ENCODE peak calls at places on chromosomes 16 and 17, in five cellular contexts. One of them, this sample, is unnamed.

GRCh38 chr16:88911148-88911945 is 44.9 kb upstream of the PABPN1L start:
- ATAC-seq in CD4-positive, alpha-beta T cell: no peak
- ATAC-seq in WTC11: no peak
- ATAC-seq in activated naive CD4-positive, alpha-beta T cell treated with anti-CD3 and anti-CD28 coated beads, Interleukin-2, amount 50 U/mL, for 72 hours: no peak
- ATAC-seq in Right ventricle myocardium superior: no peak
- ATAC-seq in this sample: no peak

GRCh38 chr16:80507538-80507937 is 33.3 kb upstream of the DYNLRB2 start:
- ATAC-seq in WTC11: no peak
- ATAC-seq in activated naive CD4-positive, alpha-beta T cell treated with anti-CD3 and anti-CD28 coated beads, Interleukin-2, amount 50 U/mL, for 72 hours: no peak
- ATAC-seq in CD4-positive, alpha-beta T cell: no peak
- ATAC-seq in Right ventricle myocardium superior: peak; percentile 64
- ATAC-seq in this sample: no peak

GRCh38 chr17:63564562-63564961 is 14.3 kb downstream of the DCAF7 start:
- ATAC-seq in CD4-positive, alpha-beta T cell: no peak
- ATAC-seq in activated naive CD4-positive, alpha-beta T cell treated with anti-CD3 and anti-CD28 coated beads, Interleukin-2, amount 50 U/mL, for 72 hours: no peak
- ATAC-seq in WTC11: peak; percentile 81
- ATAC-seq in Right ventricle myocardium superior: no peak
- ATAC-seq in this sample: no peak

GRCh38 chr17:28773736-28774135 is 29.9 kb downstream of the TRAF4 start:
- ATAC-seq in activated naive CD4-positive, alpha-beta T cell treated with anti-CD3 and anti-CD28 coated beads, Interleukin-2, amount 50 U/mL, for 72 hours: peak; percentile 20
- ATAC-seq in WTC11: no peak
- ATAC-seq in CD4-positive, alpha-beta T cell: no peak
- ATAC-seq in Right ventricle myocardium superior: no peak
- ATAC-seq in this sample: peak; percentile 93

GRCh38 chr16:86074651-86075487 is 175.9 kb downstream of the IRF8 start:
- ATAC-seq in activated naive CD4-positive, alpha-beta T cell treated with anti-CD3 and anti-CD28 coated beads, Interleukin-2, amount 50 U/mL, for 72 hours: no peak
- ATAC-seq in Right ventricle myocardium superior: no peak
- ATAC-seq in CD4-positive, alpha-beta T cell: no peak
- ATAC-seq in WTC11: no peak
- ATAC-seq in this sample: no peak

GRCh38 chr17:82952019-82952418 is 112.2 kb upstream of the ZNF750 start:
- ATAC-seq in activated naive CD4-positive, alpha-beta T cell treated with anti-CD3 and anti-CD28 coated beads, Interleukin-2, amount 50 U/mL, for 72 hours: no peak
- ATAC-seq in Right ventricle myocardium superior: no peak
- ATAC-seq in CD4-positive, alpha-beta T cell: no peak
- ATAC-seq in WTC11: no peak
- ATAC-seq in this sample: no peak

GRCh38 chr17:48499248-48499647 is 31.6 kb downstream of the HOXB1 start:
- ATAC-seq in CD4-positive, alpha-beta T cell: no peak
- ATAC-seq in WTC11: no peak
- ATAC-seq in activated naive CD4-positive, alpha-beta T cell treated with anti-CD3 and anti-CD28 coated beads, Interleukin-2, amount 50 U/mL, for 72 hours: peak; percentile 48
- ATAC-seq in Right ventricle myocardium superior: no peak
- ATAC-seq in this sample: peak; percentile 52

GRCh38 chr17:51057534-51057933 is 63.1 kb downstream of the SPAG9 start:
- ATAC-seq in WTC11: no peak
- ATAC-seq in CD4-positive, alpha-beta T cell: no peak
- ATAC-seq in activated naive CD4-positive, alpha-beta T cell treated with anti-CD3 and anti-CD28 coated beads, Interleukin-2, amount 50 U/mL, for 72 hours: no peak
- ATAC-seq in Right ventricle myocardium superior: peak; percentile 38
- ATAC-seq in this sample: no peak

GRCh38 chr16:4052801-4053662 is 63.2 kb downstream of the ADCY9 start:
- ATAC-seq in Right ventricle myocardium superior: peak; percentile 91
- ATAC-seq in WTC11: no peak
- ATAC-seq in CD4-positive, alpha-beta T cell: no peak
- ATAC-seq in activated naive CD4-positive, alpha-beta T cell treated with anti-CD3 and anti-CD28 coated beads, Interleukin-2, amount 50 U/mL, for 72 hours: no peak
- ATAC-seq in this sample: no peak

GRCh38 chr17:4986403-4986802 is 1.1 kb downstream of the CAMTA2 start:
- ATAC-seq in activated naive CD4-positive, alpha-beta T cell treated with anti-CD3 and anti-CD28 coated beads, Interleukin-2, amount 50 U/mL, for 72 hours: no peak
- ATAC-seq in CD4-positive, alpha-beta T cell: no peak
- ATAC-seq in WTC11: no peak
- ATAC-seq in Right ventricle myocardium superior: no peak
- ATAC-seq in this sample: no peak

GRCh38 chr17:58974354-58974753 is 132.3 kb downstream of the TRIM37 start:
- ATAC-seq in Right ventricle myocardium superior: no peak
- ATAC-seq in CD4-positive, alpha-beta T cell: no peak
- ATAC-seq in activated naive CD4-positive, alpha-beta T cell treated with anti-CD3 and anti-CD28 coated beads, Interleukin-2, amount 50 U/mL, for 72 hours: no peak
- ATAC-seq in WTC11: no peak
- ATAC-seq in this sample: no peak

GRCh38 chr17:47724705-47725104 is 8.3 kb upstream of the TBX21 start:
- ATAC-seq in activated naive CD4-positive, alpha-beta T cell treated with anti-CD3 and anti-CD28 coated beads, Interleukin-2, amount 50 U/mL, for 72 hours: no peak
- ATAC-seq in CD4-positive, alpha-beta T cell: no peak
- ATAC-seq in Right ventricle myocardium superior: no peak
- ATAC-seq in WTC11: no peak
- ATAC-seq in this sample: no peak

GRCh38 chr17:82084373-82085030 is 13.5 kb downstream of the FASN start:
- ATAC-seq in Right ventricle myocardium superior: no peak
- ATAC-seq in CD4-positive, alpha-beta T cell: no peak
- ATAC-seq in WTC11: no peak
- ATAC-seq in activated naive CD4-positive, alpha-beta T cell treated with anti-CD3 and anti-CD28 coated beads, Interleukin-2, amount 50 U/mL, for 72 hours: no peak
- ATAC-seq in this sample: no peak

GRCh38 chr16:89449726-89450335 is 40.5 kb downstream of the ANKRD11 start:
- ATAC-seq in activated naive CD4-positive, alpha-beta T cell treated with anti-CD3 and anti-CD28 coated beads, Interleukin-2, amount 50 U/mL, for 72 hours: peak; percentile 58
- ATAC-seq in CD4-positive, alpha-beta T cell: peak; percentile 24
- ATAC-seq in WTC11: no peak
- ATAC-seq in Right ventricle myocardium superior: no peak
- ATAC-seq in this sample: peak; percentile 55

GRCh38 chr17:74330446-74330845 is 4.4 kb downstream of the KIF19 start:
- ATAC-seq in CD4-positive, alpha-beta T cell: no peak
- ATAC-seq in Right ventricle myocardium superior: no peak
- ATAC-seq in WTC11: no peak
- ATAC-seq in activated naive CD4-positive, alpha-beta T cell treated with anti-CD3 and anti-CD28 coated beads, Interleukin-2, amount 50 U/mL, for 72 hours: no peak
- ATAC-seq in this sample: no peak

GRCh38 chr17:64057701-64058263 is 37.3 kb upstream of the ICAM2 start:
- ATAC-seq in CD4-positive, alpha-beta T cell: no peak
- ATAC-seq in WTC11: no peak
- ATAC-seq in activated naive CD4-positive, alpha-beta T cell treated with anti-CD3 and anti-CD28 coated beads, Interleukin-2, amount 50 U/mL, for 72 hours: no peak
- ATAC-seq in Right ventricle myocardium superior: no peak
- ATAC-seq in this sample: no peak

GRCh38 chr16:1152651-1153259 is at the start of gene CACNA1H:
- ATAC-seq in Right ventricle myocardium superior: peak; percentile 23
- ATAC-seq in activated naive CD4-positive, alpha-beta T cell treated with anti-CD3 and anti-CD28 coated beads, Interleukin-2, amount 50 U/mL, for 72 hours: peak; percentile 76
- ATAC-seq in WTC11: peak; percentile 19
- ATAC-seq in CD4-positive, alpha-beta T cell: peak; percentile 68
- ATAC-seq in this sample: peak; percentile 70

GRCh38 chr17:82246365-82247174 is 17.7 kb downstream of the SLC16A3 start:
- ATAC-seq in activated naive CD4-positive, alpha-beta T cell treated with anti-CD3 and anti-CD28 coated beads, Interleukin-2, amount 50 U/mL, for 72 hours: no peak
- ATAC-seq in Right ventricle myocardium superior: peak; percentile 8
- ATAC-seq in WTC11: no peak
- ATAC-seq in CD4-positive, alpha-beta T cell: no peak
- ATAC-seq in this sample: no peak

GRCh38 chr17:28473542-28473941 is at the start of gene SLC13A2:
- ATAC-seq in Right ventricle myocardium superior: peak; percentile 15
- ATAC-seq in activated naive CD4-positive, alpha-beta T cell treated with anti-CD3 and anti-CD28 coated beads, Interleukin-2, amount 50 U/mL, for 72 hours: no peak
- ATAC-seq in WTC11: peak; percentile 52
- ATAC-seq in CD4-positive, alpha-beta T cell: no peak
- ATAC-seq in this sample: no peak

GRCh38 chr17:75455896-75456416 is 479 bp upstream of the TMEM94 start:
- ATAC-seq in CD4-positive, alpha-beta T cell: peak; percentile 33
- ATAC-seq in activated naive CD4-positive, alpha-beta T cell treated with anti-CD3 and anti-CD28 coated beads, Interleukin-2, amount 50 U/mL, for 72 hours: peak; percentile 25
- ATAC-seq in WTC11: peak; percentile 5
- ATAC-seq in Right ventricle myocardium superior: peak; percentile 43
- ATAC-seq in this sample: peak; percentile 23

GRCh38 chr16:54421220-54421619 is 134.6 kb upstream of the IRX3 start:
- ATAC-seq in Right ventricle myocardium superior: no peak
- ATAC-seq in WTC11: no peak
- ATAC-seq in CD4-positive, alpha-beta T cell: no peak
- ATAC-seq in activated naive CD4-positive, alpha-beta T cell treated with anti-CD3 and anti-CD28 coated beads, Interleukin-2, amount 50 U/mL, for 72 hours: no peak
- ATAC-seq in this sample: no peak

GRCh38 chr16:57297856-57298255 is 13.4 kb upstream of the PLLP start:
- ATAC-seq in WTC11: no peak
- ATAC-seq in Right ventricle myocardium superior: no peak
- ATAC-seq in CD4-positive, alpha-beta T cell: peak; percentile 27
- ATAC-seq in activated naive CD4-positive, alpha-beta T cell treated with anti-CD3 and anti-CD28 coated beads, Interleukin-2, amount 50 U/mL, for 72 hours: no peak
- ATAC-seq in this sample: no peak

GRCh38 chr17:40612510-40613244 is 34.9 kb downstream of the SMARCE1 start:
- ATAC-seq in activated naive CD4-positive, alpha-beta T cell treated with anti-CD3 and anti-CD28 coated beads, Interleukin-2, amount 50 U/mL, for 72 hours: peak; percentile 6
- ATAC-seq in Right ventricle myocardium superior: no peak
- ATAC-seq in WTC11: no peak
- ATAC-seq in CD4-positive, alpha-beta T cell: peak; percentile 56
- ATAC-seq in this sample: peak; percentile 11

GRCh38 chr17:36901506-36901905 is 35.8 kb upstream of the LHX1 start:
- ATAC-seq in WTC11: peak; percentile 83
- ATAC-seq in Right ventricle myocardium superior: no peak
- ATAC-seq in CD4-positive, alpha-beta T cell: no peak
- ATAC-seq in activated naive CD4-positive, alpha-beta T cell treated with anti-CD3 and anti-CD28 coated beads, Interleukin-2, amount 50 U/mL, for 72 hours: no peak
- ATAC-seq in this sample: no peak

GRCh38 chr17:37713028-37713431 is 31.8 kb downstream of the HNF1B start:
- ATAC-seq in Right ventricle myocardium superior: no peak
- ATAC-seq in CD4-positive, alpha-beta T cell: no peak
- ATAC-seq in activated naive CD4-positive, alpha-beta T cell treated with anti-CD3 and anti-CD28 coated beads, Interleukin-2, amount 50 U/mL, for 72 hours: no peak
- ATAC-seq in WTC11: no peak
- ATAC-seq in this sample: no peak

GRCh38 chr16:754208-755097 is 6.1 kb upstream of the MSLN start:
- ATAC-seq in WTC11: no peak
- ATAC-seq in activated naive CD4-positive, alpha-beta T cell treated with anti-CD3 and anti-CD28 coated beads, Interleukin-2, amount 50 U/mL, for 72 hours: no peak
- ATAC-seq in Right ventricle myocardium superior: peak; percentile 36
- ATAC-seq in CD4-positive, alpha-beta T cell: peak; percentile 68
- ATAC-seq in this sample: no peak

GRCh38 chr17:37259030-37259735 is 116.6 kb upstream of the C17orf78 start:
- ATAC-seq in CD4-positive, alpha-beta T cell: no peak
- ATAC-seq in WTC11: no peak
- ATAC-seq in Right ventricle myocardium superior: no peak
- ATAC-seq in activated naive CD4-positive, alpha-beta T cell treated with anti-CD3 and anti-CD28 coated beads, Interleukin-2, amount 50 U/mL, for 72 hours: no peak
- ATAC-seq in this sample: no peak

GRCh38 chr16:31395647-31396046 is 2.5 kb downstream of the ITGAD start:
- ATAC-seq in Right ventricle myocardium superior: peak; percentile 20
- ATAC-seq in CD4-positive, alpha-beta T cell: no peak
- ATAC-seq in activated naive CD4-positive, alpha-beta T cell treated with anti-CD3 and anti-CD28 coated beads, Interleukin-2, amount 50 U/mL, for 72 hours: no peak
- ATAC-seq in WTC11: no peak
- ATAC-seq in this sample: no peak

GRCh38 chr16:4361033-4361943 is 10.2 kb upstream of the PAM16 start:
- ATAC-seq in CD4-positive, alpha-beta T cell: no peak
- ATAC-seq in activated naive CD4-positive, alpha-beta T cell treated with anti-CD3 and anti-CD28 coated beads, Interleukin-2, amount 50 U/mL, for 72 hours: no peak
- ATAC-seq in WTC11: no peak
- ATAC-seq in Right ventricle myocardium superior: no peak
- ATAC-seq in this sample: no peak

GRCh38 chr17:76394166-76394565 is 9.8 kb downstream of the SPHK1 start:
- ATAC-seq in activated naive CD4-positive, alpha-beta T cell treated with anti-CD3 and anti-CD28 coated beads, Interleukin-2, amount 50 U/mL, for 72 hours: no peak
- ATAC-seq in Right ventricle myocardium superior: no peak
- ATAC-seq in CD4-positive, alpha-beta T cell: no peak
- ATAC-seq in WTC11: no peak
- ATAC-seq in this sample: no peak

GRCh38 chr17:17151541-17151940 is 54.6 kb downstream of the PLD6 start:
- ATAC-seq in WTC11: no peak
- ATAC-seq in activated naive CD4-positive, alpha-beta T cell treated with anti-CD3 and anti-CD28 coated beads, Interleukin-2, amount 50 U/mL, for 72 hours: no peak
- ATAC-seq in Right ventricle myocardium superior: no peak
- ATAC-seq in CD4-positive, alpha-beta T cell: no peak
- ATAC-seq in this sample: no peak

GRCh38 chr16:22668318-22668717 is 145.6 kb upstream of the HS3ST2 start:
- ATAC-seq in CD4-positive, alpha-beta T cell: no peak
- ATAC-seq in WTC11: no peak
- ATAC-seq in activated naive CD4-positive, alpha-beta T cell treated with anti-CD3 and anti-CD28 coated beads, Interleukin-2, amount 50 U/mL, for 72 hours: no peak
- ATAC-seq in Right ventricle myocardium superior: no peak
- ATAC-seq in this sample: no peak

GRCh38 chr16:11437069-11437468 is 91.8 kb downstream of the RMI2 start:
- ATAC-seq in WTC11: no peak
- ATAC-seq in CD4-positive, alpha-beta T cell: no peak
- ATAC-seq in activated naive CD4-positive, alpha-beta T cell treated with anti-CD3 and anti-CD28 coated beads, Interleukin-2, amount 50 U/mL, for 72 hours: no peak
- ATAC-seq in Right ventricle myocardium superior: no peak
- ATAC-seq in this sample: no peak

GRCh38 chr16:55543470-55543869 is 23.0 kb upstream of the CAPNS2 start:
- ATAC-seq in WTC11: no peak
- ATAC-seq in Right ventricle myocardium superior: peak; percentile 61
- ATAC-seq in activated naive CD4-positive, alpha-beta T cell treated with anti-CD3 and anti-CD28 coated beads, Interleukin-2, amount 50 U/mL, for 72 hours: no peak
- ATAC-seq in CD4-positive, alpha-beta T cell: no peak
- ATAC-seq in this sample: no peak

GRCh38 chr17:42459256-42459982 is 741 bp downstream of the ATP6V0A1 start:
- ATAC-seq in WTC11: peak; percentile 59
- ATAC-seq in CD4-positive, alpha-beta T cell: peak; percentile 11
- ATAC-seq in Right ventricle myocardium superior: peak; percentile 41
- ATAC-seq in activated naive CD4-positive, alpha-beta T cell treated with anti-CD3 and anti-CD28 coated beads, Interleukin-2, amount 50 U/mL, for 72 hours: peak; percentile 1
- ATAC-seq in this sample: peak; percentile 55

GRCh38 chr17:30956764-30957374 is 14.0 kb upstream of the RNF135 start:
- ATAC-seq in Right ventricle myocardium superior: peak; percentile 46
- ATAC-seq in CD4-positive, alpha-beta T cell: no peak
- ATAC-seq in WTC11: peak; percentile 66
- ATAC-seq in activated naive CD4-positive, alpha-beta T cell treated with anti-CD3 and anti-CD28 coated beads, Interleukin-2, amount 50 U/mL, for 72 hours: no peak
- ATAC-seq in this sample: no peak

GRCh38 chr16:79173101-79173500 is 427.4 kb downstream of the MAF start:
- ATAC-seq in activated naive CD4-positive, alpha-beta T cell treated with anti-CD3 and anti-CD28 coated beads, Interleukin-2, amount 50 U/mL, for 72 hours: no peak
- ATAC-seq in Right ventricle myocardium superior: no peak
- ATAC-seq in WTC11: no peak
- ATAC-seq in CD4-positive, alpha-beta T cell: no peak
- ATAC-seq in this sample: no peak

GRCh38 chr17:34757106-34757505 is 177.7 kb downstream of the TMEM132E start:
- ATAC-seq in WTC11: no peak
- ATAC-seq in CD4-positive, alpha-beta T cell: no peak
- ATAC-seq in activated naive CD4-positive, alpha-beta T cell treated with anti-CD3 and anti-CD28 coated beads, Interleukin-2, amount 50 U/mL, for 72 hours: no peak
- ATAC-seq in Right ventricle myocardium superior: no peak
- ATAC-seq in this sample: no peak

GRCh38 chr17:41645371-41646063 is 21.1 kb upstream of the KRT17 start:
- ATAC-seq in CD4-positive, alpha-beta T cell: no peak
- ATAC-seq in activated naive CD4-positive, alpha-beta T cell treated with anti-CD3 and anti-CD28 coated beads, Interleukin-2, amount 50 U/mL, for 72 hours: no peak
- ATAC-seq in WTC11: no peak
- ATAC-seq in Right ventricle myocardium superior: no peak
- ATAC-seq in this sample: no peak

This sample was measured in activated T-helper 17 cell treated with anti-CD3 and anti-CD28 coated beads, Interleukin-2, amount 50 U/mL, for 72 hours.